ENCODE peak calls at places on chromosomes 1 and 21, in five cellular contexts. R, I, L, A and X are unnamed samples.

GRCh38 chr1:25197235-25197930 is 34.9 kb downstream of the SYF2 start:
- DNase-seq in R (no peak), I (no peak), A (no peak), L (no peak), X (no peak)

GRCh38 chr1:232704694-232705680 is 75.1 kb upstream of the SIPA1L2 start:
- DNase-seq in R (peak; percentile 5), I (peak; percentile 38), A (no peak), L (peak; percentile 37), X (peak; percentile 54)

GRCh38 chr1:205967555-205968335 is 24.5 kb upstream of the SLC26A9 start:
- DNase-seq in A (no peak), I (no peak), R (no peak), L (no peak), X (no peak)

GRCh38 chr1:86296305-86297205 is 99.6 kb downstream of the ODF2L start:
- DNase-seq in A (no peak), R (peak; percentile 1), I (no peak), L (no peak), X (no peak)

GRCh38 chr1:167367705-167368104 is 147.0 kb downstream of the POU2F1 start:
- DNase-seq in L (no peak), R (no peak), I (no peak), A (no peak), X (no peak)

GRCh38 chr1:3373175-3373574 is 81.3 kb upstream of the ARHGEF16 start:
- DNase-seq in A (no peak), I (no peak), L (no peak), R (no peak), X (no peak)

GRCh38 chr1:21106709-21107108 is 70.0 kb downstream of the EIF4G3 start:
- DNase-seq in L (no peak), R (no peak), A (no peak), I (no peak), X (no peak)

GRCh38 chr1:41710980-41711379 is 207.7 kb downstream of the HIVEP3 start:
- DNase-seq in L (no peak), A (no peak), R (no peak), I (no peak), X (no peak)

GRCh38 chr1:21524686-21525339 is 15.6 kb downstream of the ALPL start:
- DNase-seq in R (no peak), A (no peak), I (no peak), L (no peak), X (peak; percentile 18)

GRCh38 chr21:35984654-35985366 is 75.5 kb downstream of the SETD4 start:
- DNase-seq in R (no peak), I (no peak), A (peak; percentile 45), L (no peak), X (no peak)

GRCh38 chr1:116947090-116947489 is 37.4 kb downstream of the PTGFRN start:
- DNase-seq in L (no peak), R (no peak), I (no peak), A (no peak), X (no peak)

GRCh38 chr1:20233866-20234265 is 47.5 kb upstream of the PLA2G2C start:
- DNase-seq in A (no peak), L (no peak), R (no peak), I (no peak), X (no peak)

GRCh38 chr1:182279724-182280506 is 111.7 kb downstream of the GLUL start:
- DNase-seq in R (no peak), L (no peak), I (no peak), A (peak; percentile 50), X (no peak)

GRCh38 chr1:35509558-35509957 is 47.6 kb downstream of the KIAA0319L start:
- DNase-seq in L (no peak), I (no peak), A (no peak), R (no peak), X (no peak)

GRCh38 chr21:32602099-32602498 is 10.1 kb downstream of the CFAP298 start:
- DNase-seq in L (no peak), R (no peak), I (no peak), A (no peak), X (no peak)

GRCh38 chr1:46601257-46602007 is 2.6 kb downstream of the MKNK1 start:
- DNase-seq in L (no peak), A (no peak), I (no peak), R (no peak), X (no peak)

GRCh38 chr1:46605242-46605641 is 1.2 kb upstream of the MKNK1 start:
- DNase-seq in I (no peak), A (no peak), R (no peak), L (no peak), X (peak; percentile 56)

GRCh38 chr1:46603858-46604549 is at the start of gene MKNK1:
- DNase-seq in L (peak; percentile 91), I (peak; percentile 97), A (peak; percentile 99), R (peak; percentile 99), X (peak; percentile 95)

GRCh38 chr1:46603481-46603857 is 599 bp downstream of the MKNK1 start:
- DNase-seq in A (no peak), R (no peak), I (no peak), L (no peak), X (no peak)

DNA sequence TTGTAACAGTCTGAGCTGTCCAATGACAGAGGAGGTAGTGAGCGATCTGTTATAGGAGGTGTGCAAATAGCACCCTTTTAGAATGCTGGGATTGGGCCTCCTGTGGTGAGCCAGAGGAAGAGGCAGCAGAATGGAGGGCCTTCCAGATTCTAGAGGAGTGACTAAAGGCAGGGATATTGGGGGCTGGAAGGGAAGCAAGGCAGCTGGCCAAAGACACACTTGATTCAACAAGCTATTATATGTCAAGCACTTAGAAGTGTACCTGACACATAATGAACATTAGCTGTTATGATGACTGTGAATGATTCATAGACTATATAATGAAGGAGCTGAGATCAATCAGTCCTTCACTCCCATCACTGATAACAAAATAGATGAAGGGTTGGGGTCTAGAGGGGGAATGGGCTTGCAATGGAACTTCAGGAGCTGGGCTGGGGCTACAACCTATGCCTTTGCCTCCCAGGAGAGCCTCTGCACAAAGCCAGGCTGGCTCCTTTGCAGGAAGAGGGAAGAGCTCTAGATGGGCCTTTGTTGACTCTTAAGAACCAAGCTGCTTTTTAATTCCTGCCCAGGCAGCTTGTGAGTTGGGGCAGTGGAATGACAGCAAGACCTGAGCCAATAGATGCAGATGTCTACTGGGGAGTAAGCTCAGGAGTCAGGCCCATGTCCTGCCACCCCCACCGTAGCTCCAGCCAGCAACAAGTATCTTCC is 2.3 kb upstream of the MKNK1 start:
- DNase-seq in R (no peak), L (no peak), A (no peak), I (no peak), X (no peak)
- TF ChIP-seq REST in R (no peak), L (no peak), A (no peak), I (no peak), X (no peak)

GRCh38 chr1:22711591-22712501 is 1.2 kb downstream of the EPHB2 start:
- DNase-seq in L (no peak), I (no peak), R (no peak), A (peak; percentile 41), X (no peak)
- TF ChIP-seq REST in L (no peak), I (no peak), R (no peak), A (no peak), X (no peak)

DNA sequence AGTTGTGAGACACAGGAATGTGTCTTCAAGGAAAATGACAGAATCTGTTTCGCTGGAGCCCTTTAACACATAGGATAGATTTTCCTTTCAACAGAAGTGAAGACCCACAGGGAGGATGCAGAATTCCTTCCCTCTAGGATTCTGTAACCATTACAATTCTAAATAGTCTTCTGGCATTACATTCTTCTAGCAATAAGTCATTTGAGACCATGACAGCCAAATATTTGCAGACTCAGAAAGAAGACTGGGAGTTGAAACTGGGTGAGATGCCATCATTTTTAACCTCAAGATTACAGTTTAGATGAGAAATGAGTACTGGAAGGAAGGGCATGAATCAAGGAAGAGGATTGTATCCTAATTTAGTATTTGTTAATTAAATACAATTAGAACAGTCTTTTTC is 61.6 kb downstream of the ZBTB18 start:
- DNase-seq in R (no peak), L (no peak), A (no peak), I (no peak), X (no peak)
- TF ChIP-seq REST in R (no peak), L (no peak), A (no peak), I (no peak), X (no peak)

GRCh38 chr1:112703706-112704105 is 3.2 kb downstream of the RHOC start:
- DNase-seq in I (no peak), L (no peak), A (no peak), R (no peak), X (no peak)
- TF ChIP-seq REST in I (no peak), L (no peak), A (no peak), R (no peak), X (no peak)

GRCh38 chr1:19182223-19182622 is 27.8 kb downstream of the UBR4 start:
- DNase-seq in L (no peak), I (no peak), R (no peak), A (no peak), X (no peak)

GRCh38 chr1:19177811-19178210 is 32.3 kb downstream of the UBR4 start:
- DNase-seq in I (no peak), R (no peak), L (no peak), A (no peak), X (no peak)

GRCh38 chr1:19179597-19180271 is 30.3 kb downstream of the UBR4 start:
- DNase-seq in I (no peak), R (peak; percentile 83), A (peak; percentile 55), L (peak; percentile 3), X (peak; percentile 15)

DNA sequence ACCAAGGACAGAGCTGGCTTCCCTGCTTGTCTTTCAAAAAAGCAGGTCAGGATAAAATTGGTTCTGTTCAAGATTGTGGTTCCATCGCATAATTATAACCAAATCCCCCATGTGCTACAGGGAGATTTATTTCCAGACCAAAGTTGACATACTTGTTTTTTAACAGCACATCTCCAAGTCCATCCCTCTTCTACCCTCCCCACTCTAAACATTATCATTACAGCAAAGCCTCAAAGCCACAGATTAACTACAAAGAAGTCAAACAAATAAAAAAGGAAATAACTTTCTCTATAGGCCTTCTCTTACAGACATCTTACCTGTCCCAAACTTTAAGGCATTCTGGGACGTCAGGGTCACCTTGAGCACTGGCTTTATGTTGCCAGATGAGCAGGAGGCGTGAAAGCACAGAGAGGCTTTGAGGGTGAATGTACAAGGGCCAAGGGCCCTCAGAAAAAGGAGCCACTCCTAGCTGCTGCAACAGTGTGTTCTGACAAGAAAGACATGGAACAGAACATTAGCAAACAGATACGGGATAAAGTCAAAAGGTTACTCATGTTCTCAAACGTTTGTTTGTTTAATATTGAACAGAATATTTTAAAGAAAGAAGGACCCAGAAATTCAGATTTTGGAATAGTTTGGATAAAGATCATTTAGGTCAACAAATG is 31.2 kb downstream of the UBR4 start:
- DNase-seq in R (no peak), I (no peak), L (no peak), A (no peak), X (no peak)
- TF ChIP-seq REST in R (no peak), I (no peak), L (no peak), A (no peak), X (no peak)

GRCh38 chr1:11693917-11694316 is 2.4 kb downstream of the DRAXIN start:
- DNase-seq in I (no peak), R (no peak), A (no peak), L (no peak), X (no peak)

GRCh38 chr1:11691928-11692711 is 610 bp downstream of the DRAXIN start:
- DNase-seq in R (no peak), I (no peak), L (no peak), A (peak; percentile 52), X (no peak)

GRCh38 chr1:11691302-11691914 is at the start of gene DRAXIN:
- DNase-seq in I (no peak), R (no peak), A (peak; percentile 89), L (no peak), X (no peak)

GRCh38 chr1:11690669-11691301 is 725 bp upstream of the DRAXIN start:
- DNase-seq in L (no peak), I (no peak), A (peak; percentile 76), R (peak; percentile 34), X (no peak)

GRCh38 chr1:11692899-11693590 is 1.5 kb downstream of the DRAXIN start:
- DNase-seq in L (peak; percentile 71), R (peak; percentile 65), I (peak; percentile 28), A (no peak), X (no peak)
- TF ChIP-seq REST in L (no peak), R (no peak), I (no peak), A (no peak), X (no peak)

GRCh38 chr21:41241341-41241740 is 73.4 kb downstream of the BACE2 start:
- DNase-seq in L (no peak), I (no peak), R (no peak), A (no peak), X (no peak)
- TF ChIP-seq REST in L (no peak), I (no peak), R (no peak), A (no peak), X (no peak)